ENCODE peak calls at places on chromosomes 6 and 20, in ten cellular contexts. C, K, E, Y, Z, O, J, X, H and P are unnamed samples.

GRCh38 chr6:118770112-118770788 is 118.9 kb upstream of the CEP85L start:
- DNase-seq in C (no peak), K (no peak), E (no peak), Y (no peak), Z (no peak), O (no peak), J (no peak), X (no peak), H (no peak), P (no peak)

GRCh38 chr20:38135641-38136420 is 29.2 kb downstream of the TGM2 start:
- DNase-seq in C (no peak), K (no peak), E (no peak), Y (no peak), Z (no peak), O (no peak), J (no peak), X (no peak), H (no peak), P (no peak)

GRCh38 chr20:62352402-62353288 is 14.5 kb downstream of the LAMA5 start:
- DNase-seq in C (no peak), K (no peak), E (no peak), Y (no peak), Z (peak), O (peak), J (no peak), X (no peak), H (no peak), P (no peak)

GRCh38 chr20:53831812-53832211 is 238.2 kb upstream of the ZNF217 start:
- DNase-seq in C (no peak), K (no peak), E (no peak), Y (no peak), Z (no peak), O (no peak), J (no peak), X (no peak), H (no peak), P (no peak)

GRCh38 chr20:57464642-57465211 is 60.2 kb downstream of the CTCFL start:
- DNase-seq in C (no peak), K (no peak), E (peak), Y (peak), Z (no peak), O (no peak), J (no peak), X (no peak), H (no peak), P (no peak)

GRCh38 chr20:34015401-34016335 is 22.0 kb downstream of the RALY start:
- DNase-seq in C (no peak), K (no peak), E (peak), Y (no peak), Z (peak), O (no peak), J (no peak), X (no peak), H (no peak), P (no peak)

GRCh38 chr6:155483858-155484257 is 28.2 kb upstream of the NOX3 start:
- DNase-seq in C (no peak), K (no peak), E (no peak), Y (peak), Z (no peak), O (no peak), J (no peak), X (no peak), H (no peak), P (no peak)

GRCh38 chr6:142055219-142055618 is 77.5 kb upstream of the GJE1 start:
- DNase-seq in C (no peak), K (no peak), E (no peak), Y (no peak), Z (no peak), O (no peak), J (no peak), X (no peak), H (no peak), P (no peak)